ENCODE peak calls at places on chromosomes 2 and 18, in nine cellular contexts. I, Q, T, N, L, B, S, K and R are unnamed samples.
A peak's percentile ranks its signal among the peaks of the same experiment; 100 is the strongest.

GRCh38 chr2:24228470-24228869 is 53.6 kb downstream of the FAM228A start:
- DNase-seq in B (peak; percentile 45), L (no peak), Q (no peak), N (peak; percentile 39), K (no peak), S (no peak), T (no peak), I (no peak), R (no peak)

GRCh38 chr2:149899390-149899789 is 311.8 kb upstream of the MMADHC start:
- DNase-seq in K (no peak), B (peak; percentile 33), L (no peak), S (no peak), I (no peak), N (no peak), Q (no peak), T (no peak), R (no peak)

GRCh38 chr2:222797308-222797707 is 63.5 kb upstream of the ACSL3 start:
- DNase-seq in B (peak; percentile 60), N (peak; percentile 48), Q (no peak), S (peak; percentile 43), T (no peak), I (no peak), K (no peak), L (peak; percentile 10), R (no peak)

GRCh38 chr2:65638438-65638837 is 206.0 kb upstream of the SPRED2 start:
- DNase-seq in I (no peak), Q (no peak), T (no peak), B (peak; percentile 28), N (no peak), K (no peak), L (peak; percentile 46), S (peak; percentile 24), R (no peak)

GRCh38 chr2:201813996-201814845 is 7.9 kb downstream of the CDK15 start:
- DNase-seq in Q (no peak), K (no peak), B (no peak), S (peak; percentile 41), T (no peak), L (no peak), N (no peak), I (no peak), R (no peak)

GRCh38 chr2:42864222-42864621 is 71.8 kb upstream of the HAAO start:
- DNase-seq in L (no peak), N (no peak), Q (no peak), T (no peak), K (no peak), B (no peak), S (no peak), I (peak; percentile 14), R (no peak)

GRCh38 chr2:85119900-85120299 is 13.3 kb upstream of the TCF7L1 start:
- DNase-seq in L (no peak), I (no peak), K (no peak), N (no peak), S (no peak), T (no peak), B (peak; percentile 96), Q (no peak), R (no peak)

GRCh38 chr2:230668939-230669303 is 43.7 kb upstream of the CAB39 start:
- DNase-seq in L (no peak), B (no peak), T (no peak), S (no peak), K (no peak), N (no peak), I (no peak), Q (no peak), R (no peak)

GRCh38 chr18:40222736-40223135 is 1732.3 kb upstream of the PIK3C3 start:
- DNase-seq in I (no peak), L (no peak), S (no peak), B (no peak), K (no peak), T (no peak), Q (no peak), N (no peak), R (no peak)

GRCh38 chr2:64987001-64987962 is 1.9 kb upstream of the SLC1A4 start:
- DNase-seq in S (no peak), B (no peak), K (no peak), Q (peak; percentile 87), I (no peak), T (no peak), L (no peak), N (peak; percentile 39), R (no peak)

GRCh38 chr2:241412144-241412543 is 56.1 kb downstream of the FARP2 start:
- DNase-seq in I (no peak), K (no peak), B (no peak), L (peak; percentile 19), T (no peak), N (peak; percentile 82), S (no peak), Q (peak; percentile 53), R (peak; percentile 66)

DNA sequence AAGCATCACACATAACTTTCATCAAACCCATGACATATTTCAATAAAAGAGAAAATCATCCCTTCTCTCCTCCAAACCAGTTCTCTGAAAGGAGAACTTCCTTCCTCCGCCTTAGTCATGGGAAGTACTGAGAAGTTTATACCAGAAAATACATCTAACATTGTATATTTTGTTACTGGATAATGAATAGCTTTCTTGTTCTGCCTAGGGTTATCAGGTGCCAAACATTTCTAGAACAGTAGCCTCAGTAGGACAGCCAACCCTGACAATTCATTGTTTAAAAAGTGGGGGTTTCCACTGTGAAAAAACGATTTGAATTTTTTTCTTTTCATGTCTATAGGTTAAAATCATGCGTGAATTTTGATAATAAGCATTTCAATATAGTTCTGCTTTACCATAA is 16.0 kb upstream of the DAW1 start:
- DNase-seq in Q (no peak), N (peak; percentile 48), S (no peak), T (no peak), I (no peak), L (no peak), B (no peak), K (no peak), R (no peak)
- TF ChIP-seq POLR2AphosphoS5 in Q (no peak), N (no peak), S (no peak), T (no peak), I (no peak), L (no peak), B (no peak), K (no peak), R (no peak)

DNA sequence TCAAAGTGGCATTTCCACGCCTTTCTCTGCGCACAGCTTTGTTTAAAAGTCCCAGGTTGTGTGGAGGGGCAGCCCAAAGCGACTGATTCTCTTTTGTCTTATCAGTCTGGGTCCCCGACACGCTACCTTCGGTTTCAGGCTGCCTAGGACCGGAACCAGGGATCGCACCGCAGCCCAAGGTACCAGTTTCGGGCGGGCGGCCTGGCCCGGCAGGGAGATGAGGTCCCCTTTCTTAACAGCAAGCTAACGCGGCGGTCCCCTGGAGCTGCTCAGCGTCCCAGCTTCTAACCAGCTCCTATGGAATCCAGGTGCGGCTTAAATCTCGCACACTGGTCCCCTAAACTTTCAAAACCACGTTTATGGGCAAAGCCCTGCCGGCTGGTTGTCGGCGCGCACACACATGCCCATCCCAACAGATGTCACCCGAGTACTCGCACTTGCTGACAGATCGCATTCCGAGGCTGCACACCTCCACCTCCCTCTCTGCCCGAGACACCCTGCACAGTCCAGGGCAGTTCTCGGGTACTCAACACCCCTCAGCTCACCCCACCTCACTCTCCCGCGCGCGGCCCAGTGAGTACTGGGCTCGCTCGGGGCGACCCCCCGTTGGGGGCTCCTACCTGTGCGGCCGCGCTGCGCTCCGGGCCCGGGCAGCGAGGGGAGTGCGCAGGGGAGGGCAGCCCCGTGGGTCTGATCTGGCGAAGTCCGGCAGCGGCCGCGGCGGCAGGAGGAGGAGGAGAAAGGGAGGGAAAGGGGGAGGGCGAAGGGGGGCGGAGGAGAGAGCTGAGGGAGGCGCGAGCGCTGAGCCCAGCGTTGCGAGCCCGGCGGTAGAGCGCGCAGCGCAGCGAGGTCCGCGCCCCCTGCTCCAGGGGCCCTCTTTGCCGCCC is at the start of gene EFEMP1:
- DNase-seq in N (peak; percentile 87), K (peak; percentile 45), T (peak; percentile 86), I (peak; percentile 81), S (peak; percentile 41), B (peak; percentile 89), Q (no peak), L (no peak), R (peak; percentile 19)
- H3K4me3 ChIP-seq in N (peak within 1 kb of the TSS; percentile 97), K (peak within 1 kb of the TSS; percentile 62), T (peak within 1 kb of the TSS; percentile 62), I (peak within 1 kb of the TSS; percentile 34), S (peak within 1 kb of the TSS; percentile 61), B (peak within 1 kb of the TSS; percentile 68), Q (peak within 1 kb of the TSS; percentile 40), L (no peak within 1 kb of the TSS), R (peak within 1 kb of the TSS; percentile 52)

DNA sequence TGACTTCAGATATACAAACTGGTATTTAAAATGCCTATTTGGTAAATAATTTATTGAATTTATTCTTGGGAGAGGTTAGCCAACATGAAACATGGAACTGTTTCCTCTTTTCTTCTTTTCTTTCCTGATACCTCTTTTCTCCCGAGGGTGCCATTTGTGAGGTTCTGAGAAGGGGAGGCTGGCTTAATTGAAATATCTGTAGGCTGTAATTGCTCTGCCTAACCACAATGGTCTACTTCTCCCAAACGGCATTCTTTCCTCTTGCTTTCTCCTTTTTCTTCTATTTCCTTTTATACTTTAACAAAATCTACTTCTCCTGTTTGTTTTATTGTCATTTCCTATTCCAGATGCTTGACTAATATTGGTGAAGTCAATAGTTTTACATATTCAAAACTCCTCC is 114.9 kb downstream of the TCF4 start:
- DNase-seq in S (no peak), K (no peak), T (no peak), B (peak; percentile 37), I (no peak), L (no peak), Q (peak; percentile 16), N (no peak), R (no peak)
- H3K36me3 ChIP-seq in S (no peaks in the 10 kb centered on the region), K (no peaks in the 10 kb centered on the region), T (no peaks in the 10 kb centered on the region), B (no peaks in the 10 kb centered on the region), I (no peaks in the 10 kb centered on the region), L (no peaks in the 10 kb centered on the region), Q (no peaks in the 10 kb centered on the region), N (no peaks in the 10 kb centered on the region), R (no peaks in the 10 kb centered on the region)

GRCh38 chr2:75497256-75497655 is 63.5 kb downstream of the EVA1A start:
- DNase-seq in N (no peak), B (no peak), T (no peak), Q (no peak), S (no peak), K (no peak), L (no peak), I (no peak), R (no peak)
- TF ChIP-seq POLR2AphosphoS5 in N (no peak), B (no peak), T (no peak), Q (no peak), S (no peak), K (no peak), L (no peak), I (no peak), R (no peak)